ENCODE peak calls at places on chromosomes 13 and 19, in five cellular contexts. A, I, W, D and F are unnamed samples. For H3K4me1, the result is how much of the 10 kb centered on the place peaks cover.

GRCh38 chr13:31538067-31539042 is 201.0 kb upstream of the RXFP2 start:
- DNase-seq in W (no peak), A (no peak), D (no peak), I (peak), F (peak)

GRCh38 chr19:43620061-43621001 is 902 bp upstream of the ZNF428 start:
- DNase-seq in A (no peak), D (no peak), W (no peak), I (no peak), F (no peak)

GRCh38 chr19:39202998-39203355 is 1.1 kb downstream of the SYCN start:
- DNase-seq in D (no peak), I (no peak), W (no peak), A (no peak), F (no peak)

GRCh38 chr19:48768989-48769713 is 13.8 kb downstream of the FGF21 start:
- DNase-seq in W (no peak), I (no peak), D (no peak), A (no peak), F (no peak)

GRCh38 chr19:29872224-29872731 is 60.5 kb downstream of the CCNE1 start:
- DNase-seq in D (no peak), W (no peak), A (no peak), I (peak), F (no peak)

GRCh38 chr13:60765700-60766411 is 368.8 kb downstream of the TDRD3 start:
- DNase-seq in D (peak), W (no peak), A (no peak), I (no peak), F (peak)

GRCh38 chr19:27673986-27674385 is 1539.0 kb downstream of the UQCRFS1 start:
- DNase-seq in I (no peak), D (no peak), A (no peak), W (no peak), F (no peak)

GRCh38 chr13:20799726-20800416 is 26.1 kb upstream of the EEF1AKMT1 start:
- DNase-seq in I (peak), W (no peak), D (no peak), A (no peak), F (peak)

GRCh38 chr13:91017031-91017668 is 330.3 kb upstream of the MIR17HG start:
- DNase-seq in I (peak), A (no peak), D (no peak), W (peak), F (peak)

GRCh38 chr19:13935765-13936486 is 2.3 kb downstream of the PODNL1 start:
- DNase-seq in W (no peak), A (peak), I (no peak), D (no peak), F (no peak)

GRCh38 chr13:102903659-102904407 is 58.0 kb downstream of the ERCC5 start:
- DNase-seq in A (no peak), D (no peak), I (peak), W (no peak), F (no peak)
- TF ChIP-seq CTCF in A (peak), D (peak), I (peak), W (peak), F (peak)

GRCh38 chr19:35119578-35119977 is 4.0 kb downstream of the FXYD3 start:
- DNase-seq in I (no peak), D (no peak), A (no peak), W (no peak), F (no peak)
- H3K4me1 ChIP-seq in I (under half), D (under half), A (under half), W (under half), F (under half)

DNA sequence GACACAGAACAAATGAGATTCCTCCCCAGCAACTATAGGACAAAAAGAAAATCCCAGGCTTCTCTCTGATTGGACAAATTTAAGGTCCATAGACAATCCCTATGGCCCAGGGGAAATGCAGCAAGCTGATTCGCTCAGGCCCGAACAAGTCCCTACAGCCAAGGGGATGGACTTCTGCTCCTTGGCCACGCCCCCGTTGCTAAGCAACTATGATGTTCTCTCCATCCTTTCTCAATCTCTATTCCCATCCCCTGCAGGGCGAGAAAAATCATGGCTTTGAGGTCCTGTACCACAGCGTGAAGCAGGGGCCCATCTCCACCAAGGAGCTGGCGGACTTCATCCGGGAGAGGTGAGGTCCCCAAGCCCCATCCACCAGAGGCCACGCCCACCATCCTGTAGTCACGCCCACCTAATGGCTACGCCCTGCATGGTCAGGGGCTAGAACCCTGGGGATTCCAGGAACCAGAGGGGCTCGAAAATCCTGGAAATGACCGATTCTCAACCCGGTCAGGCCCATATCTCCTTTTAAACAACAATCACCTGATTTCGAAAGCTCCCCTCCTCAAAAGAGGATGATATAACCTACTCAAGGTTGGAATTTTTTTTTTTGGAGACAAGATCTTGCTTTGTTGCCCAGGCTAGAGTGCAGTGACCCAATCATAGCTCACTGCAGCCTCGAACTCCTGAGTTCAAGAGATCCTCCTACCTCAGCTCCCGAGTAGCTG is 11.4 kb downstream of the FCHO1 start:
- DNase-seq in I (peak), A (no peak), W (no peak), D (no peak), F (no peak)
- H3K27ac ChIP-seq in I (no peak), A (no peak), W (no peak), D (no peak), F (no peak)

DNA sequence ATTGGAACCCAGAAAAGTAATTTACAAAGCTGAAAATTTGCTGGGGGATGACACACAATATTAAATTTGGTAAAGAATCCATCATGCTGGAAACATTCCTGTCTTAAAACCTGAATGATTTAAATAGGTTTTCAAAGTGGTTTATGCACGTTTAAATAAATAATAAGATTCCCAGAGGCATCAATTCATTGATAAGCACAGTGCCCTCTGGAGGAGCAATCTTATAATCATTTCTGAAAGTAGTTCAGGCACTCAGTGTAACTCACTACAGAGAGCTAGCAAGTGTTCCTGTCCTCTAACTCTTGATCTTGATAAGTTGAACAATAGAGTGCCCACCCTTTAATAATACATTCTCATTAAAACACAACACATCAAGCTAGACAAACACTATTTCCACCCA is 43.5 kb upstream of the SHISA2 start:
- DNase-seq in W (no peak), A (no peak), D (no peak), I (no peak), F (no peak)
- TF ChIP-seq CTCF in W (peak), A (no peak), D (no peak), I (no peak), F (no peak)

GRCh38 chr19:40599331-40600085 is 1.7 kb upstream of the LTBP4 start:
- DNase-seq in W (no peak), D (no peak), I (peak), A (peak), F (no peak)
- H3K4me1 ChIP-seq in W (under half), D (under half), I (under half), A (under half), F (under half)

DNA sequence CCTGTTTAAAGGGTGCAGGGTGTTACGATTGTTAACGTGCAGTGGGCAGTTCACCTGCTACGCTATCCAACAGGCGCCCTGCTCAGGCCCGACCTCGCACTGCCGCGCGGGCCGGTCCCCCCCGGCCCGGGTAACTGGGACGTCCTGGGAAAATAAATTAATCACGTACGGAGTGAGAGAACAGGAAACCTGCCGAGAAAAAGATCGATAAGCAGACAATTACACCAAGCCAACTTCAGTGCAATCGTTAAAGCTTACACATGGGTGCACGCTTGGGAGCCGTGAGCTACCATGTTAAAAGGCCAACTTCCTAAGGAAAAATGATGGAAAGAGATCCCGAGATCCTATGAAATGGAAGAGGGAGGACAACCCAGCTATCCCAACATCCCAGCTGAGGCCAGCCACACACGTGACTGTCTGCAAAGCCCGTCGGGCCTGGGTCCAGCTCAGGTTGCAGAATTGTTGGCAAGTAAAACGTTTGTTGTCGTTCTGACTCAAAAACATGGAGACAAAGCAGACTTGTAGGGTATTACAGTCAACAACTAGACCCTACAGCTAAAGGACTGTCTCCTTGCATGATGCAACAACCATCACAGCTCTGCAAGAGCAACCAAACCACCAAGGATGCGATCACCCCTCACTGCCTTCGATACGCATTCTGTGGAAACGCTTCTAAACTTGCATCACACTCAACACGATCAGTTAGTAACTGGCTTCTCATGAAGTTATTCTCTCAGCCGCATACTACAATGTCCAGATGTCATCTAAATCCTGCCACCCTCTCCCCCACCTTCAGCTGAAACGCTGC is 741 bp upstream of the TUBGCP3 start:
- DNase-seq in A (no peak), W (no peak), I (peak), D (no peak), F (no peak)
- H3K27ac ChIP-seq in A (peak), W (peak), I (peak), D (peak), F (no peak)

GRCh38 chr19:32355309-32355708 is 9.9 kb downstream of the ZNF507 start:
- DNase-seq in I (no peak), D (no peak), W (no peak), A (no peak), F (no peak)

GRCh38 chr19:32358311-32358710 is 12.9 kb downstream of the ZNF507 start:
- DNase-seq in D (no peak), A (no peak), I (no peak), W (no peak), F (no peak)

GRCh38 chr19:32354345-32354744 is 8.9 kb downstream of the ZNF507 start:
- DNase-seq in W (no peak), I (no peak), A (no peak), D (no peak), F (peak)

GRCh38 chr19:32359581-32359980 is 14.2 kb downstream of the ZNF507 start:
- DNase-seq in D (no peak), I (no peak), W (no peak), A (no peak), F (no peak)

GRCh38 chr19:32357720-32358119 is 12.3 kb downstream of the ZNF507 start:
- DNase-seq in I (peak), A (no peak), W (no peak), D (no peak), F (no peak)
- TF ChIP-seq CTCF in I (peak), A (no peak), W (peak), D (peak), F (peak)

DNA sequence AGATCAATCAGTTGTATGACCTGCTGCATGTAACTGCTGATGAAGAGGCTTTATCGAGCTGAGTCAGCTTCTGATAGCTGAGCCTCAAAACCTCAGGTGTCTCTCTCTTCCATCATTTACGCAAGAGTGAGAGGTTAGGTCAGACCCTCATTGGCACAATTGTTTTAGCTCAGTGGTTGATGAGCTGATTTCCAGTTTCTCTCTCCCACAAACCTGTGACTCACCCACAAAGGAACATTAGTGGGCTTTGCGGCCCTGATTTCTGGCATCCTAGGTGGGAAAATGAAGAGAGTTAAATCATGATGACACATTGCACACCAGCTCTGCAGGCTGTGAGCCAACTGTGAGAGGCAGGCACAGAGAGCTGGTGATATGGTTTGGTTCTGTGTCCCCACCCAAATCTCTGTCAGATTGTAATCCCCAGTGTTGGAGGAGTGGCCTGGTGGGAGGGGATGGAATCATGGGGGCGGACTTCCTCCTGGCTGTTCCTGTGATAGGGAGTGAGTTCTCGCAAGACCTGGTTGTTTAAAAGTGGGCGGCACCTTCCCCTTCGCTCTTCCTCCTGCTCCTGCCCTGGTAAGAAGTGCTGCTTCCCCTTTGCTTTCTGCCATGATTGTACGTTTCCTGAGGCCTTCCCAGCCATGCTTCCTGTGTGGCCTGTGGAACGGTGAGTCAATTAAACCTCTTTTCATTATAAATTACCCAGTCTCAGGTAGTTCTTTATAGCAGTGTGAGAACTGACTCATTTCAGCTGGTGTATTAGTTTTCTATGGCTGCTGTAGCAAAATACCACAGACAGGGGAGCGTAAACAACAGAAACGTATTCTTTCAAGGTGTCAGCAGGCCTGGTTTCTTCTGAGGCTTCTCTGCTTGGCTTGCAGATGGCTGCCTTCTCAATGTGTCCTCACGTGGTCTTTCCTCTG is 33.5 kb upstream of the TMTC4 start:
- DNase-seq in A (no peak), I (no peak), W (no peak), D (no peak), F (peak)
- H3K4me1 ChIP-seq in A (under half), I (under half), W (under half), D (under half), F (under half)